ENCODE peak calls at places on chromosomes 12 and 14, in seven cellular contexts. E is CD8-positive, alpha-beta memory T cell; A is activated naive CD8-positive, alpha-beta T cell treated with anti-CD3 and anti-CD28 coated beads, Interleukin-2, amount 50 U/mL, for 24 hours; S is AG09319; I is left colon; L is naive thymus-derived CD8-positive, alpha-beta T cell; M is Peyer's patch. W is an unnamed sample.

GRCh38 chr12:111764120-111764821 is 2.5 kb upstream of the ALDH2 start:
- DNase-seq in E (no peak), L (no peak), A (no peak), S (no peak), I (no peak), M (no peak), W (no peak)

GRCh38 chr14:69610859-69611263 is 535 bp upstream of the SUSD6 start:
- DNase-seq in M (no peak), I (no peak), E (no peak), A (no peak), S (no peak), L (no peak), W (no peak)

GRCh38 chr14:32593290-32593942 is 264.3 kb downstream of the AKAP6 start:
- DNase-seq in S (peak), I (no peak), L (no peak), E (no peak), A (no peak), M (no peak), W (no peak)

GRCh38 chr12:109571773-109572505 is 1.4 kb downstream of the MMAB start:
- DNase-seq in S (no peak), E (no peak), I (no peak), L (no peak), A (no peak), M (no peak), W (no peak)

GRCh38 chr12:48817957-48818830 is at the start of gene CACNB3:
- DNase-seq in S (no peak), A (peak), E (peak), L (peak), I (peak), M (peak), W (peak)

GRCh38 chr12:116465892-116466291 is 93.3 kb upstream of the MAP1LC3B2 start:
- DNase-seq in S (no peak), M (no peak), I (no peak), E (no peak), L (no peak), A (no peak), W (no peak)

GRCh38 chr14:20386276-20386855 is 26.9 kb downstream of the TEP1 start:
- DNase-seq in M (no peak), A (no peak), I (no peak), L (no peak), E (no peak), S (no peak), W (no peak)

GRCh38 chr14:33307691-33308369 is 369.2 kb downstream of the NPAS3 start:
- DNase-seq in L (no peak), M (no peak), E (no peak), I (no peak), A (no peak), S (peak), W (no peak)

GRCh38 chr12:42473130-42473529 is 116.4 kb downstream of the PRICKLE1 start:
- DNase-seq in A (no peak), M (no peak), L (no peak), E (no peak), S (no peak), I (no peak), W (no peak)

GRCh38 chr14:94643316-94644101 is 31.3 kb downstream of the SERPINA3 start:
- DNase-seq in A (no peak), I (no peak), L (no peak), M (no peak), S (no peak), E (no peak), W (no peak)

GRCh38 chr14:95497561-95498011 is 18.9 kb downstream of the SYNE3 start:
- DNase-seq in I (no peak), A (no peak), E (no peak), L (no peak), S (no peak), M (no peak), W (no peak)

GRCh38 chr12:77615331-77615730 is 215.4 kb upstream of the NAV3 start:
- DNase-seq in S (no peak), L (no peak), A (no peak), M (no peak), E (no peak), I (no peak), W (no peak)

W was measured in stomach.